ENCODE peak calls at places on chromosome 22, in eight cellular contexts. One of them, this sample, is unnamed.
A peak's percentile ranks its signal among the peaks of the same experiment; 100 is the strongest.

GRCh38 chr22:23820748-23821211 is 18.0 kb downstream of the DERL3 start:
- DNase-seq in tibial nerve: no peak
- DNase-seq in stomach: no peak
- DNase-seq in suprapubic skin: no peak
- DNase-seq in A549: no peak
- DNase-seq in lower leg skin: no peak
- DNase-seq in CD4-positive, CD25-positive, alpha-beta regulatory T cell: no peak
- DNase-seq in left ventricle myocardium inferior: no peak
- DNase-seq in this sample: no peak

GRCh38 chr22:25174888-25175411 is 24.7 kb upstream of the CRYBB3 start:
- DNase-seq in lower leg skin: no peak
- DNase-seq in CD4-positive, CD25-positive, alpha-beta regulatory T cell: no peak
- DNase-seq in A549: no peak
- DNase-seq in tibial nerve: no peak
- DNase-seq in left ventricle myocardium inferior: no peak
- DNase-seq in suprapubic skin: no peak
- DNase-seq in stomach: no peak
- DNase-seq in this sample: no peak

GRCh38 chr22:49201046-49201970 is 626.4 kb downstream of the BRD1 start:
- DNase-seq in CD4-positive, CD25-positive, alpha-beta regulatory T cell: no peak
- DNase-seq in stomach: peak; percentile 13
- DNase-seq in A549: no peak
- DNase-seq in left ventricle myocardium inferior: no peak
- DNase-seq in lower leg skin: peak; percentile 71
- DNase-seq in suprapubic skin: peak; percentile 26
- DNase-seq in tibial nerve: no peak
- DNase-seq in this sample: no peak

GRCh38 chr22:31347251-31348008 is 1.3 kb upstream of the PATZ1 start:
- DNase-seq in stomach: peak; percentile 67
- DNase-seq in CD4-positive, CD25-positive, alpha-beta regulatory T cell: peak; percentile 38
- DNase-seq in tibial nerve: peak; percentile 55
- DNase-seq in left ventricle myocardium inferior: peak; percentile 68
- DNase-seq in suprapubic skin: peak; percentile 83
- DNase-seq in lower leg skin: peak; percentile 92
- DNase-seq in A549: peak; percentile 20
- DNase-seq in this sample: peak; percentile 61

GRCh38 chr22:45602824-45603301 is 68.8 kb upstream of the ATXN10 start:
- DNase-seq in stomach: no peak
- DNase-seq in tibial nerve: no peak
- DNase-seq in lower leg skin: no peak
- DNase-seq in suprapubic skin: no peak
- DNase-seq in left ventricle myocardium inferior: no peak
- DNase-seq in CD4-positive, CD25-positive, alpha-beta regulatory T cell: no peak
- DNase-seq in A549: no peak
- DNase-seq in this sample: peak; percentile 39

GRCh38 chr22:36385491-36386350 is 2.0 kb downstream of the MYH9 start:
- DNase-seq in left ventricle myocardium inferior: peak; percentile 51
- DNase-seq in stomach: peak; percentile 83
- DNase-seq in lower leg skin: no peak
- DNase-seq in tibial nerve: no peak
- DNase-seq in A549: no peak
- DNase-seq in CD4-positive, CD25-positive, alpha-beta regulatory T cell: peak; percentile 48
- DNase-seq in suprapubic skin: no peak
- DNase-seq in this sample: no peak

GRCh38 chr22:21712751-21713427 is 22.7 kb downstream of the YPEL1 start:
- DNase-seq in stomach: peak; percentile 69
- DNase-seq in tibial nerve: peak; percentile 76
- DNase-seq in A549: peak; percentile 70
- DNase-seq in suprapubic skin: no peak
- DNase-seq in left ventricle myocardium inferior: peak; percentile 60
- DNase-seq in lower leg skin: peak; percentile 94
- DNase-seq in CD4-positive, CD25-positive, alpha-beta regulatory T cell: peak; percentile 54
- DNase-seq in this sample: peak; percentile 59

GRCh38 chr22:24059121-24059520 is 48.0 kb downstream of the CABIN1 start:
- DNase-seq in tibial nerve: peak; percentile 70
- DNase-seq in A549: no peak
- DNase-seq in stomach: no peak
- DNase-seq in suprapubic skin: no peak
- DNase-seq in lower leg skin: no peak
- DNase-seq in CD4-positive, CD25-positive, alpha-beta regulatory T cell: no peak
- DNase-seq in left ventricle myocardium inferior: no peak
- DNase-seq in this sample: no peak

GRCh38 chr22:43411981-43412807 is at the start of gene MPPED1:
- DNase-seq in suprapubic skin: no peak
- DNase-seq in CD4-positive, CD25-positive, alpha-beta regulatory T cell: no peak
- DNase-seq in stomach: no peak
- DNase-seq in tibial nerve: no peak
- DNase-seq in left ventricle myocardium inferior: no peak
- DNase-seq in A549: no peak
- DNase-seq in lower leg skin: no peak
- DNase-seq in this sample: no peak
- H3K4me3 ChIP-seq in suprapubic skin: peak within 1 kb of the TSS; percentile 34
- H3K4me3 ChIP-seq in CD4-positive, CD25-positive, alpha-beta regulatory T cell: no peak within 1 kb of the TSS
- H3K4me3 ChIP-seq in stomach: peak within 1 kb of the TSS; percentile 32
- H3K4me3 ChIP-seq in tibial nerve: no peak within 1 kb of the TSS
- H3K4me3 ChIP-seq in left ventricle myocardium inferior: peak within 1 kb of the TSS; percentile 34
- H3K4me3 ChIP-seq in A549: peak within 1 kb of the TSS; percentile 34
- H3K4me3 ChIP-seq in lower leg skin: no peak within 1 kb of the TSS
- H3K4me3 ChIP-seq in this sample: no peak within 1 kb of the TSS

GRCh38 chr22:35230839-35231584 is 26.3 kb upstream of the HMGXB4 start:
- DNase-seq in CD4-positive, CD25-positive, alpha-beta regulatory T cell: peak; percentile 0
- DNase-seq in lower leg skin: peak; percentile 48
- DNase-seq in suprapubic skin: no peak
- DNase-seq in A549: no peak
- DNase-seq in tibial nerve: no peak
- DNase-seq in left ventricle myocardium inferior: no peak
- DNase-seq in stomach: no peak
- DNase-seq in this sample: no peak

GRCh38 chr22:35231585-35232084 is 25.7 kb upstream of the HMGXB4 start:
- DNase-seq in lower leg skin: peak; percentile 88
- DNase-seq in A549: peak; percentile 31
- DNase-seq in CD4-positive, CD25-positive, alpha-beta regulatory T cell: peak; percentile 70
- DNase-seq in tibial nerve: peak; percentile 6
- DNase-seq in left ventricle myocardium inferior: peak; percentile 33
- DNase-seq in suprapubic skin: no peak
- DNase-seq in stomach: peak; percentile 72
- DNase-seq in this sample: peak; percentile 69

GRCh38 chr22:35230417-35230816 is 26.9 kb upstream of the HMGXB4 start:
- DNase-seq in suprapubic skin: no peak
- DNase-seq in stomach: no peak
- DNase-seq in lower leg skin: no peak
- DNase-seq in A549: no peak
- DNase-seq in CD4-positive, CD25-positive, alpha-beta regulatory T cell: no peak
- DNase-seq in tibial nerve: no peak
- DNase-seq in left ventricle myocardium inferior: no peak
- DNase-seq in this sample: no peak

GRCh38 chr22:35227248-35227647 is 30.0 kb upstream of the HMGXB4 start:
- DNase-seq in left ventricle myocardium inferior: no peak
- DNase-seq in suprapubic skin: no peak
- DNase-seq in stomach: no peak
- DNase-seq in CD4-positive, CD25-positive, alpha-beta regulatory T cell: no peak
- DNase-seq in lower leg skin: peak; percentile 12
- DNase-seq in tibial nerve: no peak
- DNase-seq in A549: no peak
- DNase-seq in this sample: no peak

DNA sequence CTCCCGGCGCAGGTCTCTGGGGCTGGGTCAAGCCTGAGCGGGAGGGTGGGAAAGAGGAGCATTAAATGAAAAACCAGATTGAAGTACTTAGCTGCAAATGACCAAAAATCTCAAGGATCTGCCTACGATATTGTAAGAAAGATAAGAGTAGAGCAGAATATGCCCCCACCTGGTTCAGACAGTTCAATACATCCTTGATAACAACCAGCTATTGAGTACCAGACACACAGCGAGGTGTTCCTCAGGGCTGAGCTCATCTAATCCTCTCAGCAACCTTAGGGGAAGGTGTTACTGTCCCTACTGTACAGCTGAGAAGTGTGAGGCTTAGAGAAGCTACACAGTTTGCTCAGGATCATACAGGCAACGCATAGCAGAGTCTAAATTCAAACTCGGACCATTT is 27.4 kb upstream of the HMGXB4 start:
- DNase-seq in CD4-positive, CD25-positive, alpha-beta regulatory T cell: no peak
- DNase-seq in tibial nerve: no peak
- DNase-seq in suprapubic skin: no peak
- DNase-seq in A549: no peak
- DNase-seq in stomach: no peak
- DNase-seq in left ventricle myocardium inferior: no peak
- DNase-seq in lower leg skin: no peak
- DNase-seq in this sample: no peak
- H3K4me3 ChIP-seq in CD4-positive, CD25-positive, alpha-beta regulatory T cell: no peak overlapping the region
- H3K4me3 ChIP-seq in tibial nerve: no peak overlapping the region
- H3K4me3 ChIP-seq in suprapubic skin: no peak overlapping the region
- H3K4me3 ChIP-seq in A549: no peak overlapping the region
- H3K4me3 ChIP-seq in stomach: no peak overlapping the region
- H3K4me3 ChIP-seq in left ventricle myocardium inferior: no peak overlapping the region
- H3K4me3 ChIP-seq in lower leg skin: no peak overlapping the region
- H3K4me3 ChIP-seq in this sample: no peak overlapping the region

GRCh38 chr22:32474635-32475427 is at the start of gene FBXO7:
- DNase-seq in tibial nerve: peak; percentile 81
- DNase-seq in A549: peak; percentile 40
- DNase-seq in lower leg skin: peak; percentile 98
- DNase-seq in left ventricle myocardium inferior: peak; percentile 95
- DNase-seq in stomach: peak; percentile 93
- DNase-seq in CD4-positive, CD25-positive, alpha-beta regulatory T cell: peak; percentile 86
- DNase-seq in suprapubic skin: peak; percentile 95
- DNase-seq in this sample: peak; percentile 76

GRCh38 chr22:32476804-32477203 is 2.2 kb downstream of the FBXO7 start:
- DNase-seq in suprapubic skin: no peak
- DNase-seq in stomach: no peak
- DNase-seq in A549: no peak
- DNase-seq in left ventricle myocardium inferior: no peak
- DNase-seq in CD4-positive, CD25-positive, alpha-beta regulatory T cell: no peak
- DNase-seq in lower leg skin: no peak
- DNase-seq in tibial nerve: no peak
- DNase-seq in this sample: no peak

GRCh38 chr22:32475428-32476010 is 908 bp downstream of the FBXO7 start:
- DNase-seq in CD4-positive, CD25-positive, alpha-beta regulatory T cell: no peak
- DNase-seq in suprapubic skin: no peak
- DNase-seq in stomach: peak; percentile 40
- DNase-seq in tibial nerve: no peak
- DNase-seq in left ventricle myocardium inferior: peak; percentile 26
- DNase-seq in lower leg skin: peak; percentile 90
- DNase-seq in A549: no peak
- DNase-seq in this sample: peak; percentile 15

GRCh38 chr22:32476286-32476685 is 1.7 kb downstream of the FBXO7 start:
- DNase-seq in CD4-positive, CD25-positive, alpha-beta regulatory T cell: peak; percentile 16
- DNase-seq in tibial nerve: no peak
- DNase-seq in A549: no peak
- DNase-seq in left ventricle myocardium inferior: no peak
- DNase-seq in lower leg skin: no peak
- DNase-seq in stomach: no peak
- DNase-seq in suprapubic skin: no peak
- DNase-seq in this sample: no peak

GRCh38 chr22:32473388-32473952 is 1.1 kb upstream of the FBXO7 start:
- DNase-seq in lower leg skin: no peak
- DNase-seq in left ventricle myocardium inferior: no peak
- DNase-seq in tibial nerve: peak; percentile 13
- DNase-seq in A549: peak; percentile 12
- DNase-seq in CD4-positive, CD25-positive, alpha-beta regulatory T cell: peak; percentile 73
- DNase-seq in stomach: no peak
- DNase-seq in suprapubic skin: peak; percentile 61
- DNase-seq in this sample: peak; percentile 75
- H3K4me3 ChIP-seq in lower leg skin: no peak overlapping the region
- H3K4me3 ChIP-seq in left ventricle myocardium inferior: peak overlapping the region; percentile 92
- H3K4me3 ChIP-seq in tibial nerve: no peak overlapping the region
- H3K4me3 ChIP-seq in A549: peak overlapping the region; percentile 81
- H3K4me3 ChIP-seq in CD4-positive, CD25-positive, alpha-beta regulatory T cell: peak overlapping the region; percentile 61
- H3K4me3 ChIP-seq in stomach: peak overlapping the region; percentile 77
- H3K4me3 ChIP-seq in suprapubic skin: no peak overlapping the region
- H3K4me3 ChIP-seq in this sample: peak overlapping the region; percentile 90

DNA sequence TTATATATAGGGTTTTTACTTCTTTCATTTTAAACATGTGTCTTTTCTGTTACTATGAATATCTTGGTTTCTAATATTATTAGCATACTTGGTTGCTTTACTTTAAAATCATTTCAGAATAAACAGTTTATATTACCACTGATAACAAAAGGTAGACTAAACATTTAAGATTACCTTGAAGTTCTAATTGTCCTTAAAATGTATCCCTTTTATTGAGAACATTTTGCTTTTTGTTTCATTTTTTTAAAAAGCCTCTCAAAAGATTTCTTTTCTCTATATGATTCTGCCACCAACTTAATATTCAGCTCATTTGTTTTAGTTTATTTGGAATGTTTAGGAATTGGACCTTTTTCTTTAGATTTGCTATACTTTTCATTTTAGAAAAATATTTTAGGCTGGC is 39.6 kb downstream of the MED15 start:
- DNase-seq in A549: no peak
- DNase-seq in tibial nerve: no peak
- DNase-seq in suprapubic skin: no peak
- DNase-seq in left ventricle myocardium inferior: no peak
- DNase-seq in lower leg skin: no peak
- DNase-seq in CD4-positive, CD25-positive, alpha-beta regulatory T cell: no peak
- DNase-seq in stomach: no peak
- DNase-seq in this sample: no peak
- H3K4me3 ChIP-seq in A549: no peak overlapping the region
- H3K4me3 ChIP-seq in tibial nerve: no peak overlapping the region
- H3K4me3 ChIP-seq in suprapubic skin: no peak overlapping the region
- H3K4me3 ChIP-seq in left ventricle myocardium inferior: no peak overlapping the region
- H3K4me3 ChIP-seq in lower leg skin: no peak overlapping the region
- H3K4me3 ChIP-seq in CD4-positive, CD25-positive, alpha-beta regulatory T cell: no peak overlapping the region
- H3K4me3 ChIP-seq in stomach: no peak overlapping the region
- H3K4me3 ChIP-seq in this sample: no peak overlapping the region

DNA sequence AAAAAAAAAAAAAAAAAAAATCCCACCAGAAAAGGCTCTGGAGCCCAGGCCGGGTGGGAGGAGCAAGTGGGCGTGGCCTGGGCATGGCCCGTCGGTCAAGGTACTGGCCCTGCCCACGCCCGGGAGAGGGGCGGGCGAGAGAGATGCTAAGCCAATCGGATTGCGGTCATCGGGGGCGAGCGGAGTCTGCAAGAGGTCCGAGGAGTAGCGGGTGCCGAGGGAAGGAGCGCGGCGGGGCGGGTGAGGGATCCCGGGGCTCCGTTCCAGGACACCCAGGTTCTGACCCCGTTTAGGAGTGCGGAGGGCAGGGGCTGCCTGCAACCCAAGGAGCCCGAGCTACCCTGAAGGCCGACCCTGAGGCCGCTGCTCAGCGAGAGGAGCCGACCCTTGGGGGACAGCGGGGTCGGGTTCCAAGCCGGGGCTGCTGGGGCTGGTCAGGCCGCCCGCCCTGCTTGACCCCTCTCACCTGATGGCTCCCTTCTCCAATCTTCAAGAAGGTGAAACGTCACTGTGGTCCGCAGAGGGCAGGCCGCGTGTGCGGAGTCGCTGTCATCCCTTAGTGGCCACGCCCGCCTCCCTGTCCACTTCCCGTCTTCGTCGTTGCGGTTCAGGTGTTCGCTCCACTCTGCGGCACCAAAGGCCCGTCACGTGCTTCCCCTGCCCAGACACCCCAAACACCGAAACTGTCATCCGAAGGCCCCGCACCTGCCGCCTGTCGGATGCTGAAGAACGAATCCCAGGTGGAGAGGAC is 11.1 kb upstream of the TAB1 start:
- DNase-seq in tibial nerve: peak; percentile 62
- DNase-seq in stomach: peak; percentile 76
- DNase-seq in left ventricle myocardium inferior: peak; percentile 84
- DNase-seq in A549: peak; percentile 49
- DNase-seq in lower leg skin: peak; percentile 93
- DNase-seq in CD4-positive, CD25-positive, alpha-beta regulatory T cell: peak; percentile 84
- DNase-seq in suprapubic skin: peak; percentile 84
- DNase-seq in this sample: peak; percentile 68
- H3K4me3 ChIP-seq in tibial nerve: peak overlapping the region; percentile 72
- H3K4me3 ChIP-seq in stomach: peak overlapping the region; percentile 58
- H3K4me3 ChIP-seq in left ventricle myocardium inferior: peak overlapping the region; percentile 77
- H3K4me3 ChIP-seq in A549: no peak overlapping the region
- H3K4me3 ChIP-seq in lower leg skin: peak overlapping the region; percentile 29
- H3K4me3 ChIP-seq in CD4-positive, CD25-positive, alpha-beta regulatory T cell: no peak overlapping the region
- H3K4me3 ChIP-seq in suprapubic skin: peak overlapping the region; percentile 61
- H3K4me3 ChIP-seq in this sample: peak overlapping the region; percentile 53